ENCODE peak calls at places on chromosome 7, in six cellular contexts. One of them, this sample, is unnamed.

GRCh38 chr7:32681174-32681518 is 185.9 kb downstream of the AVL9 start:
- DNase-seq in GM12891: no peak
- DNase-seq in H1: no peak
- DNase-seq in K562: no peak
- DNase-seq in HepG2: no peak
- DNase-seq in GM12878: no peak
- DNase-seq in this sample: no peak

GRCh38 chr7:93043393-93043985 is 74.3 kb downstream of the SAMD9 start:
- DNase-seq in GM12891: peak
- DNase-seq in H1: no peak
- DNase-seq in K562: no peak
- DNase-seq in HepG2: no peak
- DNase-seq in GM12878: no peak
- DNase-seq in this sample: no peak

GRCh38 chr7:17781491-17782215 is 158.6 kb downstream of the SNX13 start:
- DNase-seq in GM12891: no peak
- DNase-seq in H1: no peak
- DNase-seq in K562: peak
- DNase-seq in HepG2: no peak
- DNase-seq in GM12878: no peak
- DNase-seq in this sample: no peak

GRCh38 chr7:123871998-123872867 is 27.3 kb downstream of the HYAL4 start:
- DNase-seq in GM12891: no peak
- DNase-seq in H1: peak
- DNase-seq in K562: peak
- DNase-seq in HepG2: peak
- DNase-seq in GM12878: no peak
- DNase-seq in this sample: peak

GRCh38 chr7:138666385-138666784 is 34.8 kb downstream of the SVOPL start:
- DNase-seq in GM12891: no peak
- DNase-seq in H1: no peak
- DNase-seq in K562: no peak
- DNase-seq in HepG2: peak
- DNase-seq in GM12878: no peak
- DNase-seq in this sample: no peak

GRCh38 chr7:18144171-18144570 is 116.5 kb upstream of the PRPS1L1 start:
- DNase-seq in GM12891: no peak
- DNase-seq in H1: no peak
- DNase-seq in K562: no peak
- DNase-seq in HepG2: no peak
- DNase-seq in GM12878: peak
- DNase-seq in this sample: no peak

GRCh38 chr7:76377186-76377918 is 18.6 kb upstream of the YWHAG start:
- DNase-seq in GM12891: no peak
- DNase-seq in H1: no peak
- DNase-seq in K562: no peak
- DNase-seq in HepG2: peak
- DNase-seq in GM12878: no peak
- DNase-seq in this sample: no peak

GRCh38 chr7:25495905-25496304 is 267.6 kb upstream of the NPVF start:
- DNase-seq in GM12891: no peak
- DNase-seq in H1: no peak
- DNase-seq in K562: no peak
- DNase-seq in HepG2: no peak
- DNase-seq in GM12878: no peak
- DNase-seq in this sample: no peak

GRCh38 chr7:98178321-98178720 is 32.9 kb upstream of the BHLHA15 start:
- DNase-seq in GM12891: no peak
- DNase-seq in H1: no peak
- DNase-seq in K562: no peak
- DNase-seq in HepG2: no peak
- DNase-seq in GM12878: no peak
- DNase-seq in this sample: no peak

GRCh38 chr7:50449881-50450690 is at the start of gene FIGNL1:
- DNase-seq in GM12891: peak
- DNase-seq in H1: peak
- DNase-seq in K562: peak
- DNase-seq in HepG2: peak
- DNase-seq in GM12878: peak
- DNase-seq in this sample: peak
- TF ChIP-seq POLR2A in GM12891: peak
- TF ChIP-seq POLR2A in H1: no peak
- TF ChIP-seq POLR2A in K562: peak
- TF ChIP-seq POLR2A in HepG2: peak
- TF ChIP-seq POLR2A in GM12878: peak
- TF ChIP-seq POLR2A in this sample: peak

GRCh38 chr7:90345016-90345415 is 1.5 kb upstream of the GTPBP10 start:
- DNase-seq in GM12891: no peak
- DNase-seq in H1: no peak
- DNase-seq in K562: no peak
- DNase-seq in HepG2: no peak
- DNase-seq in GM12878: no peak
- DNase-seq in this sample: no peak
- TF ChIP-seq TAF1 in GM12891: no peak
- TF ChIP-seq TAF1 in H1: no peak
- TF ChIP-seq TAF1 in K562: no peak
- TF ChIP-seq TAF1 in HepG2: no peak
- TF ChIP-seq TAF1 in GM12878: no peak
- TF ChIP-seq TAF1 in this sample: no peak

DNA sequence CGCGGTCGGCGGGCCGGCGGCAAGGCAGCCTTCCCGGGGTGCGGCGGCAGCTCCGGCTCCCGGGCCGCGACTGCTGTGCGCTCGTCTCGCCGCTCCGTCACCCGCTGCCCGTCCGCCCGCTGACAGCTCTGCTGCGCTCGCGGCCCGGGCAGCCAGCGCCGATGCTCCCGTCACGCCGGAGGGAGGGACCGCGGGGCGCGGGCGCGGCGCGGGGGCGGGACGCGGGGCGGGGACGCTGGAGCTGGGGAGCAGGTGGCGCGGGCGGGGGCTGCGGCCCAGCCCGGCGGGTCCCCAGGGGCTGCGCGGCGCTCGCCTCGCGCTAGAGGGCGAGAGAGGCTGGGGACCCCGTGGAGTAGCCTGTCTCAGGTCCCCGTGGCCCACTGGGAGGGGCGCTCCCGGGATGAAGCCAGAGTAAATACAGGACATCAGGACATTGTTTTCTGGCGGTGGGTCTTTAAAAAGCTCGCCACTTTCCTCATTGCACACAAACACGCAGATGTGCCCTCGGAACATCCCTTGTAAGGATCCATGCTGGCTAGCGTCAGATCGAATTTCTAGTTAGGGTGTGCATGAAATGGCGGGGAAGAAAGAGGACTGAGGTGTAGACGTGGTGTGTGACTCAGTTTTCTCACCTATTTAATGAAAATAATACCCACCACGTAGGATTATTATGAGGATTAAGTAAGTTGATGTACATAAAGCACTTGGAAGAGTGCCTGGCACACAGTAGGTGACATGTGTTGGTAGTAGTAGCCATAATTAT is at the start of gene ELAPOR2:
- DNase-seq in GM12891: peak
- DNase-seq in H1: peak
- DNase-seq in K562: peak
- DNase-seq in HepG2: peak
- DNase-seq in GM12878: peak
- DNase-seq in this sample: peak
- TF ChIP-seq POLR2A in GM12891: no peak
- TF ChIP-seq POLR2A in H1: no peak
- TF ChIP-seq POLR2A in K562: peak
- TF ChIP-seq POLR2A in HepG2: no peak
- TF ChIP-seq POLR2A in GM12878: peak
- TF ChIP-seq POLR2A in this sample: peak

DNA sequence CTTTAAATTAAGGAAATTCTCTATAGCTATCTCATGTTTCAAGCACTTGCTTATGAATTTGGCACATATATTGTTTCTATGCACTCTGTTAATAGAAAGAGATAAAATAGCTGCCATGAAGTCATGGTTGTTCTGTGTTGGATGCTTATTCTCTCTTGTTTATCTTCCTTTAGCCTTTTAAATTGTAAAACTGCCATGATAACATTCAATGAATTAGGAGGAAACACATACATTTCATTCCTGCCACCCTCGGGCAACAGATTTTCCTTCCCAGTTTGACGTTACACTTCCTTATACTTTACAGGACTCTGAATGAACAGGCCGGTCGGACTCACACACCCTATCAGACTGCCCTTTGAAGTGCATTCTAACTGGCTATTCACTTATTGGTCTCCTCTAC is 65.7 kb upstream of the FERD3L start:
- DNase-seq in GM12891: no peak
- DNase-seq in H1: no peak
- DNase-seq in K562: no peak
- DNase-seq in HepG2: no peak
- DNase-seq in GM12878: no peak
- DNase-seq in this sample: no peak
- TF ChIP-seq TAF1 in GM12891: no peak
- TF ChIP-seq TAF1 in H1: no peak
- TF ChIP-seq TAF1 in K562: no peak
- TF ChIP-seq TAF1 in HepG2: no peak
- TF ChIP-seq TAF1 in GM12878: no peak
- TF ChIP-seq TAF1 in this sample: no peak

GRCh38 chr7:100358857-100359212 is 918 bp downstream of the PILRB start:
- DNase-seq in GM12891: no peak
- DNase-seq in H1: no peak
- DNase-seq in K562: no peak
- DNase-seq in HepG2: no peak
- DNase-seq in GM12878: no peak
- DNase-seq in this sample: no peak
- TF ChIP-seq POLR2A in GM12891: no peak
- TF ChIP-seq POLR2A in H1: no peak
- TF ChIP-seq POLR2A in K562: no peak
- TF ChIP-seq POLR2A in HepG2: no peak
- TF ChIP-seq POLR2A in GM12878: no peak
- TF ChIP-seq POLR2A in this sample: no peak

GRCh38 chr7:112638675-112639400 is 151.4 kb downstream of the TMEM168 start:
- DNase-seq in GM12891: no peak
- DNase-seq in H1: no peak
- DNase-seq in K562: no peak
- DNase-seq in HepG2: no peak
- DNase-seq in GM12878: peak
- DNase-seq in this sample: no peak

GRCh38 chr7:112635742-112636141 is 154.5 kb downstream of the TMEM168 start:
- DNase-seq in GM12891: no peak
- DNase-seq in H1: no peak
- DNase-seq in K562: no peak
- DNase-seq in HepG2: no peak
- DNase-seq in GM12878: no peak
- DNase-seq in this sample: no peak

GRCh38 chr7:112630565-112630964 is 149.8 kb downstream of the LSMEM1 start:
- DNase-seq in GM12891: no peak
- DNase-seq in H1: no peak
- DNase-seq in K562: no peak
- DNase-seq in HepG2: no peak
- DNase-seq in GM12878: no peak
- DNase-seq in this sample: no peak

DNA sequence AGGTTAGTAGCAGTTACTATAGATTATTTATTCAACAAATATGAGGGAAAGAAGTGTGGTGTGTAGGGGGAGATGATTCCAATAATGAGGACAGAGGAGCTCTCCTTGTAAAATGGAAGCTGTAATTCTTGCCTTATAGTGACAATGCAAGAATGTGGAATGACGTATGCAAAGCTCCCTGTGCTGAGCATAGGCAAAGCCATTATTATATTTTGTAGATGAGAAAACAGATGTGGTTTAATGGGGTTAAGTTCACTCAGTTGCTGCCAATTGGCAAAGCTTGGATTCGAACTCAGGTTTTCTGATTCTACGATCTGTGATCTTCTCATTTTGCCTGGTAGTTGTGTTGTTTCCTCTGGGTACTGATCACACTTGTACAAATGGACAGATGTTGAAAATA is 153.3 kb downstream of the LSMEM1 start:
- DNase-seq in GM12891: no peak
- DNase-seq in H1: no peak
- DNase-seq in K562: no peak
- DNase-seq in HepG2: no peak
- DNase-seq in GM12878: no peak
- DNase-seq in this sample: no peak
- TF ChIP-seq TAF1 in GM12891: no peak
- TF ChIP-seq TAF1 in H1: no peak
- TF ChIP-seq TAF1 in K562: no peak
- TF ChIP-seq TAF1 in HepG2: no peak
- TF ChIP-seq TAF1 in GM12878: no peak
- TF ChIP-seq TAF1 in this sample: no peak

This sample was measured in GM12892.